ENCODE peak calls at places on chromosomes 13 and 19, in eight cellular contexts. H, G, F, T, P, C, M and A are unnamed samples.
A peak's percentile ranks its signal among the peaks of the same experiment; 100 is the strongest.

GRCh38 chr13:29802621-29803020 is 47.8 kb downstream of the UBL3 start:
- DNase-seq in H (no peak), G (no peak), F (no peak), T (no peak), P (no peak), C (no peak), M (peak; percentile 9), A (peak; percentile 18)

GRCh38 chr13:30141773-30142501 is 165.4 kb downstream of the KATNAL1 start:
- DNase-seq in H (no peak), G (no peak), F (no peak), T (no peak), P (no peak), C (no peak), M (no peak), A (no peak)

GRCh38 chr19:16661480-16662034 is 618 bp downstream of the TMEM38A start:
- DNase-seq in H (peak; percentile 4), G (peak; percentile 71), F (peak; percentile 75), T (no peak), P (no peak), C (peak; percentile 3), M (no peak), A (no peak)

GRCh38 chr19:4042731-4043082 is 24.0 kb downstream of the ZBTB7A start:
- DNase-seq in H (no peak), G (no peak), F (peak; percentile 80), T (no peak), P (no peak), C (no peak), M (no peak), A (peak; percentile 37)

GRCh38 chr19:45667620-45668341 is at the start of gene GIPR:
- DNase-seq in H (peak; percentile 40), G (no peak), F (peak; percentile 91), T (peak; percentile 47), P (no peak), C (peak; percentile 45), M (peak; percentile 79), A (peak; percentile 91)

GRCh38 chr13:73708393-73708985 is 425.7 kb downstream of the KLF12 start:
- DNase-seq in H (no peak), G (no peak), F (peak; percentile 22), T (peak; percentile 27), P (peak; percentile 70), C (peak; percentile 42), M (peak; percentile 63), A (peak; percentile 83)

GRCh38 chr19:49591731-49592485 is 926 bp downstream of the PRR12 start:
- DNase-seq in H (peak; percentile 79), G (peak; percentile 84), F (peak; percentile 86), T (peak; percentile 22), P (peak; percentile 45), C (peak; percentile 28), M (peak; percentile 47), A (peak; percentile 60)

GRCh38 chr13:98674968-98675528 is 77.4 kb downstream of the SLC15A1 start:
- DNase-seq in H (no peak), G (no peak), F (peak; percentile 45), T (peak; percentile 7), P (no peak), C (no peak), M (no peak), A (no peak)

GRCh38 chr19:43300206-43300605 is 30.9 kb upstream of the PSG9 start:
- DNase-seq in H (no peak), G (no peak), F (no peak), T (no peak), P (no peak), C (no peak), M (no peak), A (peak; percentile 48)

GRCh38 chr13:40762849-40763248 is 8.1 kb downstream of the MRPS31 start:
- DNase-seq in H (no peak), G (no peak), F (no peak), T (no peak), P (no peak), C (no peak), M (no peak), A (no peak)

GRCh38 chr19:14127176-14127575 is 9.2 kb downstream of the ASF1B start:
- DNase-seq in H (no peak), G (no peak), F (no peak), T (no peak), P (no peak), C (no peak), M (no peak), A (no peak)

GRCh38 chr19:7869910-7870511 is 4.2 kb downstream of the PRR36 start:
- DNase-seq in H (peak; percentile 89), G (peak; percentile 87), F (peak; percentile 92), T (no peak), P (no peak), C (peak; percentile 42), M (peak; percentile 41), A (peak; percentile 59)

GRCh38 chr19:50332264-50333038 is 3.3 kb upstream of the KCNC3 start:
- DNase-seq in H (peak; percentile 94), G (no peak), F (peak; percentile 63), T (no peak), P (no peak), C (no peak), M (no peak), A (no peak)

GRCh38 chr19:4553775-4554174 is 5.7 kb downstream of the SEMA6B start:
- DNase-seq in H (no peak), G (no peak), F (no peak), T (no peak), P (no peak), C (no peak), M (no peak), A (no peak)

GRCh38 chr19:28631931-28632330 is 581.0 kb downstream of the UQCRFS1 start:
- DNase-seq in H (no peak), G (no peak), F (peak; percentile 19), T (no peak), P (no peak), C (no peak), M (no peak), A (no peak)

GRCh38 chr19:12834418-12834943 is at the start of gene RTBDN:
- DNase-seq in H (peak; percentile 41), G (no peak), F (peak; percentile 68), T (no peak), P (peak; percentile 50), C (no peak), M (no peak), A (no peak)

GRCh38 chr19:12880551-12881171 is 588 bp downstream of the DNASE2 start:
- DNase-seq in H (no peak), G (peak; percentile 75), F (peak; percentile 85), T (no peak), P (no peak), C (no peak), M (no peak), A (no peak)

GRCh38 chr19:21677696-21678418 is 89.5 kb downstream of the ZNF100 start:
- DNase-seq in H (no peak), G (no peak), F (no peak), T (no peak), P (no peak), C (no peak), M (no peak), A (no peak)

GRCh38 chr19:1401138-1401888 is at the start of gene GAMT:
- DNase-seq in H (no peak), G (no peak), F (peak; percentile 96), T (peak; percentile 45), P (peak; percentile 46), C (peak; percentile 27), M (no peak), A (no peak)

GRCh38 chr19:16591803-16592556 is 19.8 kb upstream of the SLC35E1 start:
- DNase-seq in H (no peak), G (no peak), F (peak; percentile 75), T (no peak), P (no peak), C (no peak), M (peak; percentile 41), A (peak; percentile 58)

GRCh38 chr19:33472696-33473624 is 48.6 kb downstream of the PEPD start:
- DNase-seq in H (no peak), G (no peak), F (no peak), T (no peak), P (no peak), C (no peak), M (peak; percentile 60), A (peak; percentile 69)

GRCh38 chr19:39858541-39858940 is 12.4 kb upstream of the FBL start:
- DNase-seq in H (peak; percentile 30), G (no peak), F (peak; percentile 72), T (no peak), P (no peak), C (no peak), M (no peak), A (no peak)

GRCh38 chr13:53873558-53873957 is 844.9 kb downstream of the OLFM4 start:
- DNase-seq in H (no peak), G (no peak), F (peak; percentile 52), T (no peak), P (no peak), C (no peak), M (no peak), A (no peak)

GRCh38 chr19:55563261-55563690 is 17.4 kb downstream of the ZNF579 start:
- DNase-seq in H (peak; percentile 31), G (no peak), F (peak; percentile 14), T (no peak), P (no peak), C (no peak), M (no peak), A (no peak)

GRCh38 chr19:38617764-38618589 is at the start of gene MAP4K1:
- DNase-seq in H (peak; percentile 28), G (peak; percentile 77), F (no peak), T (no peak), P (no peak), C (peak; percentile 54), M (no peak), A (peak; percentile 45)

GRCh38 chr19:41131186-41131585 is 17.0 kb downstream of the CYP2F1 start:
- DNase-seq in H (no peak), G (no peak), F (peak; percentile 16), T (no peak), P (no peak), C (no peak), M (no peak), A (no peak)

GRCh38 chr19:38852231-38853044 is 2.7 kb upstream of the HNRNPL start:
- DNase-seq in H (peak; percentile 60), G (peak; percentile 85), F (peak; percentile 37), T (peak; percentile 50), P (no peak), C (peak; percentile 62), M (peak; percentile 64), A (peak; percentile 93)

GRCh38 chr13:93108111-93108581 is 118.5 kb upstream of the GPC6 start:
- DNase-seq in H (no peak), G (no peak), F (no peak), T (no peak), P (no peak), C (no peak), M (no peak), A (no peak)